ENCODE peak calls at places on chromosomes 2 and 18, in eight cellular contexts. J is HEK293T; G is heart left ventricle; O is chondrocyte; N is iPS-NIHi11; U is activated T-cell treated with anti-CD3 and anti-CD28 coated beads for 1 hour; P is AG08395; T is stimulated activated CD4-positive, alpha-beta T cell treated with anti-CD3 and anti-CD28 coated beads, Interleukin-1b, Interleukin-23, amount 100 ng/mL, for 24 hours. A is an unnamed sample.

GRCh38 chr2:42931147-42931817 is 138.9 kb upstream of the HAAO start:
- DNase-seq in J (peak), G (no peak), O (no peak), N (peak), U (no peak), P (no peak), T (no peak), A (no peak)

GRCh38 chr2:205543262-205543843 is 138.9 kb upstream of the NRP2 start:
- DNase-seq in J (no peak), G (no peak), O (no peak), N (no peak), U (no peak), P (no peak), T (no peak), A (no peak)

GRCh38 chr2:217065695-217066405 is 206.0 kb upstream of the TNP1 start:
- DNase-seq in J (no peak), G (no peak), O (no peak), N (no peak), U (no peak), P (peak), T (no peak), A (peak)

GRCh38 chr2:106115665-106116064 is 78.4 kb downstream of the UXS1 start:
- DNase-seq in J (no peak), G (no peak), O (no peak), N (no peak), U (no peak), P (no peak), T (no peak), A (no peak)

GRCh38 chr2:47437287-47437686 is 34.3 kb downstream of the MSH2 start:
- DNase-seq in J (no peak), G (no peak), O (no peak), N (peak), U (no peak), P (peak), T (no peak), A (peak)

GRCh38 chr2:85702172-85702571 is 8.0 kb downstream of the GNLY start:
- DNase-seq in J (no peak), G (no peak), O (no peak), N (no peak), U (no peak), P (peak), T (no peak), A (peak)

GRCh38 chr2:9365498-9366019 is 57.8 kb downstream of the ITGB1BP1 start:
- DNase-seq in J (no peak), G (no peak), O (no peak), N (no peak), U (no peak), P (no peak), T (no peak), A (no peak)

GRCh38 chr2:43605851-43606250 is 10.0 kb upstream of the THADA start:
- DNase-seq in J (no peak), G (no peak), O (no peak), N (no peak), U (no peak), P (no peak), T (no peak), A (no peak)

GRCh38 chr2:120552800-120553471 is 182.7 kb upstream of the GLI2 start:
- DNase-seq in J (peak), G (peak), O (peak), N (peak), U (no peak), P (peak), T (no peak), A (peak)

GRCh38 chr18:11561293-11561692 is 48.1 kb upstream of the SLC35G4 start:
- DNase-seq in J (no peak), G (no peak), O (no peak), N (no peak), U (no peak), P (no peak), T (no peak), A (no peak)

GRCh38 chr2:182391443-182391842 is 35.4 kb downstream of the PDE1A start:
- DNase-seq in J (no peak), G (no peak), O (no peak), N (no peak), U (no peak), P (no peak), T (no peak), A (no peak)

GRCh38 chr18:61893304-61893970 is 630 bp upstream of the RNF152 start:
- DNase-seq in J (peak), G (peak), O (peak), N (peak), U (no peak), P (peak), T (no peak), A (peak)

GRCh38 chr18:76528477-76529432 is 33.7 kb upstream of the ZNF516 start:
- DNase-seq in J (no peak), G (peak), O (peak), N (no peak), U (no peak), P (peak), T (no peak), A (peak)

GRCh38 chr18:32446780-32447179 is 23.9 kb downstream of the GAREM1 start:
- DNase-seq in J (no peak), G (no peak), O (no peak), N (no peak), U (no peak), P (no peak), T (no peak), A (no peak)

GRCh38 chr2:215454519-215454918 is 18.7 kb upstream of the FN1 start:
- DNase-seq in J (peak), G (no peak), O (no peak), N (peak), U (no peak), P (peak), T (no peak), A (no peak)

GRCh38 chr2:67437132-67437531 is 40.0 kb downstream of the ETAA1 start:
- DNase-seq in J (no peak), G (no peak), O (no peak), N (no peak), U (no peak), P (no peak), T (no peak), A (no peak)

GRCh38 chr2:214465386-214466146 is 54.7 kb downstream of the VWC2L start:
- DNase-seq in J (no peak), G (peak), O (no peak), N (no peak), U (no peak), P (peak), T (no peak), A (no peak)